ENCODE peak calls at places on chromosomes 4 and X, in five cellular contexts. One of them, this sample, is unnamed.

GRCh38 chr4:102328045-102328444 is 17.2 kb downstream of the SLC39A8 start:
- DNase-seq in HepG2: no peak
- DNase-seq in GM12878: no peak
- DNase-seq in SK-N-SH: no peak
- DNase-seq in K562: no peak
- DNase-seq in this sample: no peak

GRCh38 chr4:139675156-139675555 is 9.5 kb downstream of the MGST2 start:
- DNase-seq in GM12878: no peak
- DNase-seq in HepG2: no peak
- DNase-seq in K562: no peak
- DNase-seq in SK-N-SH: no peak
- DNase-seq in this sample: peak

GRCh38 chr4:169295822-169296221 is 25.1 kb upstream of the SH3RF1 start:
- DNase-seq in GM12878: peak
- DNase-seq in HepG2: no peak
- DNase-seq in K562: no peak
- DNase-seq in SK-N-SH: no peak
- DNase-seq in this sample: no peak

GRCh38 chr4:176377705-176378302 is 58.0 kb downstream of the SPCS3 start:
- DNase-seq in GM12878: no peak
- DNase-seq in SK-N-SH: peak
- DNase-seq in HepG2: no peak
- DNase-seq in K562: no peak
- DNase-seq in this sample: no peak

GRCh38 chrX:132631579-132632232 is 142.9 kb upstream of the MBNL3 start:
- DNase-seq in K562: peak
- DNase-seq in HepG2: peak
- DNase-seq in GM12878: no peak
- DNase-seq in SK-N-SH: peak
- DNase-seq in this sample: peak

GRCh38 chrX:10393899-10394298 is 226.5 kb downstream of the MID1 start:
- DNase-seq in GM12878: no peak
- DNase-seq in SK-N-SH: no peak
- DNase-seq in HepG2: peak
- DNase-seq in K562: no peak
- DNase-seq in this sample: no peak

GRCh38 chr4:59685626-59686025 is 1514.5 kb upstream of the ADGRL3 start:
- DNase-seq in HepG2: no peak
- DNase-seq in K562: no peak
- DNase-seq in GM12878: no peak
- DNase-seq in SK-N-SH: no peak
- DNase-seq in this sample: no peak

GRCh38 chr4:150591284-150591874 is 9.4 kb downstream of the MAB21L2 start:
- DNase-seq in K562: no peak
- DNase-seq in HepG2: peak
- DNase-seq in GM12878: no peak
- DNase-seq in SK-N-SH: no peak
- DNase-seq in this sample: no peak

GRCh38 chr4:143391895-143392294 is 55.2 kb downstream of the GAB1 start:
- DNase-seq in K562: no peak
- DNase-seq in GM12878: no peak
- DNase-seq in HepG2: no peak
- DNase-seq in SK-N-SH: no peak
- DNase-seq in this sample: no peak

GRCh38 chrX:55450259-55450658 is 1.7 kb upstream of the MAGEH1 start:
- DNase-seq in HepG2: peak
- DNase-seq in K562: peak
- DNase-seq in SK-N-SH: no peak
- DNase-seq in GM12878: no peak
- DNase-seq in this sample: no peak

GRCh38 chrX:103913356-103914020 is 48.9 kb upstream of the TMSB15B start:
- DNase-seq in HepG2: no peak
- DNase-seq in K562: no peak
- DNase-seq in SK-N-SH: no peak
- DNase-seq in GM12878: no peak
- DNase-seq in this sample: no peak

GRCh38 chr4:100190643-100191600 is 654 bp upstream of the DDIT4L start:
- DNase-seq in K562: no peak
- DNase-seq in SK-N-SH: no peak
- DNase-seq in HepG2: no peak
- DNase-seq in GM12878: no peak
- DNase-seq in this sample: no peak

GRCh38 chr4:108774809-108775530 is 12.1 kb upstream of the ETNPPL start:
- DNase-seq in SK-N-SH: no peak
- DNase-seq in K562: no peak
- DNase-seq in GM12878: no peak
- DNase-seq in HepG2: no peak
- DNase-seq in this sample: no peak

GRCh38 chr4:128427832-128428366 is 140.3 kb upstream of the PGRMC2 start:
- DNase-seq in SK-N-SH: peak
- DNase-seq in K562: peak
- DNase-seq in HepG2: peak
- DNase-seq in GM12878: no peak
- DNase-seq in this sample: peak

GRCh38 chr4:88985088-88985779 is 71.8 kb downstream of the FAM13A start:
- DNase-seq in GM12878: no peak
- DNase-seq in SK-N-SH: no peak
- DNase-seq in HepG2: no peak
- DNase-seq in K562: no peak
- DNase-seq in this sample: no peak

GRCh38 chrX:136586386-136586785 is 54.4 kb downstream of the VGLL1 start:
- DNase-seq in HepG2: no peak
- DNase-seq in GM12878: no peak
- DNase-seq in SK-N-SH: no peak
- DNase-seq in K562: no peak
- DNase-seq in this sample: no peak

GRCh38 chr4:111773858-111774257 is 371.4 kb upstream of the FAM241A start:
- DNase-seq in GM12878: no peak
- DNase-seq in HepG2: no peak
- DNase-seq in K562: no peak
- DNase-seq in SK-N-SH: no peak
- DNase-seq in this sample: no peak

GRCh38 chr4:385934-386707 is 48.5 kb downstream of the ZNF141 start:
- DNase-seq in SK-N-SH: peak
- DNase-seq in K562: no peak
- DNase-seq in HepG2: no peak
- DNase-seq in GM12878: no peak
- DNase-seq in this sample: no peak

GRCh38 chr4:7892212-7893019 is 47.2 kb downstream of the AFAP1 start:
- DNase-seq in SK-N-SH: peak
- DNase-seq in HepG2: no peak
- DNase-seq in K562: no peak
- DNase-seq in GM12878: no peak
- DNase-seq in this sample: no peak

GRCh38 chr4:113497154-113497553 is 264.4 kb downstream of the CAMK2D start:
- DNase-seq in K562: no peak
- DNase-seq in SK-N-SH: no peak
- DNase-seq in HepG2: no peak
- DNase-seq in GM12878: no peak
- DNase-seq in this sample: no peak

GRCh38 chrX:4935846-4936245 is 1222.4 kb upstream of the PRKX start:
- DNase-seq in HepG2: no peak
- DNase-seq in K562: no peak
- DNase-seq in GM12878: no peak
- DNase-seq in SK-N-SH: no peak
- DNase-seq in this sample: peak

GRCh38 chr4:1098311-1098925 is 14.9 kb downstream of the RNF212 start:
- DNase-seq in GM12878: no peak
- DNase-seq in K562: no peak
- DNase-seq in SK-N-SH: no peak
- DNase-seq in HepG2: no peak
- DNase-seq in this sample: no peak

GRCh38 chr4:181957088-181957487 is 286.1 kb upstream of the TENM3 start:
- DNase-seq in K562: no peak
- DNase-seq in HepG2: no peak
- DNase-seq in GM12878: no peak
- DNase-seq in SK-N-SH: no peak
- DNase-seq in this sample: no peak

GRCh38 chrX:9627827-9628406 is 137.7 kb downstream of the GPR143 start:
- DNase-seq in SK-N-SH: no peak
- DNase-seq in GM12878: no peak
- DNase-seq in K562: no peak
- DNase-seq in HepG2: no peak
- DNase-seq in this sample: no peak

GRCh38 chr4:155758500-155759371 is at the start of gene GUCY1B1:
- DNase-seq in K562: peak
- DNase-seq in HepG2: no peak
- DNase-seq in GM12878: peak
- DNase-seq in SK-N-SH: peak
- DNase-seq in this sample: no peak

GRCh38 chr4:155757745-155758265 is 1.0 kb upstream of the GUCY1B1 start:
- DNase-seq in K562: no peak
- DNase-seq in GM12878: no peak
- DNase-seq in HepG2: no peak
- DNase-seq in SK-N-SH: no peak
- DNase-seq in this sample: no peak

GRCh38 chr4:155761916-155762315 is 3.1 kb downstream of the GUCY1B1 start:
- DNase-seq in SK-N-SH: no peak
- DNase-seq in HepG2: no peak
- DNase-seq in K562: no peak
- DNase-seq in GM12878: no peak
- DNase-seq in this sample: no peak

GRCh38 chr4:155761047-155761446 is 2.2 kb downstream of the GUCY1B1 start:
- DNase-seq in GM12878: no peak
- DNase-seq in HepG2: no peak
- DNase-seq in K562: no peak
- DNase-seq in SK-N-SH: no peak
- DNase-seq in this sample: no peak

GRCh38 chr4:155759372-155760252 is 791 bp downstream of the GUCY1B1 start:
- DNase-seq in K562: peak
- DNase-seq in HepG2: no peak
- DNase-seq in SK-N-SH: peak
- DNase-seq in GM12878: no peak
- DNase-seq in this sample: no peak
- TF ChIP-seq POLR2AphosphoS5 in K562: no peak
- TF ChIP-seq POLR2AphosphoS5 in HepG2: no peak
- TF ChIP-seq POLR2AphosphoS5 in SK-N-SH: no peak
- TF ChIP-seq POLR2AphosphoS5 in GM12878: no peak
- TF ChIP-seq POLR2AphosphoS5 in this sample: no peak

GRCh38 chrX:134672101-134672500 is 13.8 kb upstream of the PLAC1 start:
- DNase-seq in GM12878: no peak
- DNase-seq in HepG2: no peak
- DNase-seq in SK-N-SH: no peak
- DNase-seq in K562: no peak
- DNase-seq in this sample: no peak

GRCh38 chrX:134670241-134670811 is 12.1 kb upstream of the PLAC1 start:
- DNase-seq in SK-N-SH: no peak
- DNase-seq in HepG2: peak
- DNase-seq in GM12878: no peak
- DNase-seq in K562: no peak
- DNase-seq in this sample: no peak

GRCh38 chrX:134671207-134671750 is 13.0 kb upstream of the PLAC1 start:
- DNase-seq in HepG2: no peak
- DNase-seq in SK-N-SH: no peak
- DNase-seq in GM12878: no peak
- DNase-seq in K562: no peak
- DNase-seq in this sample: peak

GRCh38 chrX:134673123-134673522 is 14.9 kb upstream of the PLAC1 start:
- DNase-seq in K562: no peak
- DNase-seq in GM12878: no peak
- DNase-seq in SK-N-SH: no peak
- DNase-seq in HepG2: no peak
- DNase-seq in this sample: no peak

GRCh38 chrX:134669378-134670098 is 11.3 kb upstream of the PLAC1 start:
- DNase-seq in K562: no peak
- DNase-seq in GM12878: no peak
- DNase-seq in HepG2: no peak
- DNase-seq in SK-N-SH: peak
- DNase-seq in this sample: no peak
- TF ChIP-seq REST in K562: no peak
- TF ChIP-seq REST in GM12878: no peak
- TF ChIP-seq REST in HepG2: no peak
- TF ChIP-seq REST in SK-N-SH: peak
- TF ChIP-seq REST in this sample: no peak

GRCh38 chrX:13364230-13364629 is 44.4 kb upstream of the ATXN3L start:
- DNase-seq in HepG2: no peak
- DNase-seq in K562: no peak
- DNase-seq in SK-N-SH: no peak
- DNase-seq in GM12878: no peak
- DNase-seq in this sample: no peak

GRCh38 chrX:13357925-13358324 is 38.1 kb upstream of the ATXN3L start:
- DNase-seq in K562: no peak
- DNase-seq in HepG2: no peak
- DNase-seq in SK-N-SH: no peak
- DNase-seq in GM12878: no peak
- DNase-seq in this sample: no peak

DNA sequence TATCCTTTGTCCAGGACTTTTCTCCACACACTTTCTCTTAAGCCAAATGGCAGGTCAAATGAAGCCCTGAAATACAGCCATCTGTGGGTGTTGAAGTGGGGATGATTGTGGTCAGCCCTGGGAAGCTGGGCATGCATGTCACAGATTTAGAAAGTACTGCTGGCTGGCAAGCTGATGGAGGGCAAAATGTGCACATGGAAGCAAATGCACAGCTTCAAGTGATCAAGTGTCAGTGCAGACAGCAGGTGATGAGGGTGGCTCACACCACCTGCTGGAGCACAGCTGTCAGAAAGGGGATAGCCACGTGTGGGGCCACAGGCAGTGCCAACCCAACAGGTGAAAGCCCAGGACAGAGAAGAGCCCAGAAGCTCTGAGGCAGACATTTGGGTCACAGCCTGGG is 40.3 kb upstream of the ATXN3L start:
- DNase-seq in GM12878: no peak
- DNase-seq in SK-N-SH: no peak
- DNase-seq in K562: no peak
- DNase-seq in HepG2: no peak
- DNase-seq in this sample: no peak
- TF ChIP-seq GABPA in GM12878: no peak
- TF ChIP-seq GABPA in SK-N-SH: no peak
- TF ChIP-seq GABPA in K562: no peak
- TF ChIP-seq GABPA in HepG2: no peak
- TF ChIP-seq GABPA in this sample: no peak

GRCh38 chrX:53194308-53194707 is 30.7 kb downstream of the KDM5C start:
- DNase-seq in HepG2: no peak
- DNase-seq in SK-N-SH: no peak
- DNase-seq in K562: no peak
- DNase-seq in GM12878: no peak
- DNase-seq in this sample: no peak

GRCh38 chrX:53195401-53195800 is 29.6 kb downstream of the KDM5C start:
- DNase-seq in SK-N-SH: no peak
- DNase-seq in HepG2: no peak
- DNase-seq in K562: no peak
- DNase-seq in GM12878: no peak
- DNase-seq in this sample: no peak

GRCh38 chrX:53193093-53193492 is 31.9 kb downstream of the KDM5C start:
- DNase-seq in SK-N-SH: no peak
- DNase-seq in GM12878: no peak
- DNase-seq in HepG2: no peak
- DNase-seq in K562: no peak
- DNase-seq in this sample: no peak

DNA sequence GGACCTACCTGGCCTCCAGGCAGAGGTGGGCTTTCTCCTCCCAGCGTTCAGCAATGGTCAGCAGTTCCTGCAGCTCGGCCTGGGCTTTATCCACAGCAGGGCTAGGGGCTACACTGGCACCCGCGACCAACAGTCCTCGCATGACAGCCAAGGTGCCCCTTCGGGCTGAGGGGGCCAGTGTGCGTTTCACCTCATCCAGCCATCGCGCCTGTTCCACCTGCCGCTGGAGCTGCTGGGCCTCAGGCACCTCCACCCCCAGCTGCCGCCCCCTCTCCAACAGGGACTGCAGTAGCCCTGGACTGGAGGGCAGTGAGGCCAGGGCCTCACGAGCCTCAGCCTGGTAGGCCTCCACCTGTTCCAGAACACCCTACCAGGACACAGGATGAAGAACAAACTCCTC is 28.3 kb downstream of the KDM5C start:
- DNase-seq in K562: no peak
- DNase-seq in SK-N-SH: no peak
- DNase-seq in HepG2: no peak
- DNase-seq in GM12878: no peak
- DNase-seq in this sample: no peak
- TF ChIP-seq POLR2AphosphoS5 in K562: no peak
- TF ChIP-seq POLR2AphosphoS5 in SK-N-SH: no peak
- TF ChIP-seq POLR2AphosphoS5 in HepG2: no peak
- TF ChIP-seq POLR2AphosphoS5 in GM12878: peak
- TF ChIP-seq POLR2AphosphoS5 in this sample: no peak

This sample was measured in HL-60.